ENCODE peak calls at places on chromosomes 5 and 9, in six cellular contexts. L is hepatocyte; E is choroid plexus epithelial cell; P is stimulated activated CD4-positive, alpha-beta T cell treated with anti-CD3 and anti-CD28 coated beads, Interleukin-4, amount 100 ng/mL, for 48 hours; R is AG20443; Z is CD4-positive, alpha-beta T cell. N is an unnamed sample.

GRCh38 chr5:77924081-77924480 is 147.9 kb upstream of the TBCA start:
- DNase-seq in L (no peak), E (no peak), P (no peak), R (no peak), Z (no peak), N (no peak)

GRCh38 chr5:177538876-177539275 is 15.5 kb downstream of the FAM193B start:
- DNase-seq in L (no peak), E (no peak), P (no peak), R (no peak), Z (no peak), N (no peak)

GRCh38 chr5:168314735-168315411 is 23.4 kb downstream of the WWC1 start:
- DNase-seq in L (peak; percentile 91), E (peak; percentile 67), P (no peak), R (peak; percentile 85), Z (no peak), N (no peak)

GRCh38 chr9:8224381-8224791 is 424.8 kb upstream of the DMAC1 start:
- DNase-seq in L (no peak), E (no peak), P (no peak), R (no peak), Z (no peak), N (no peak)

GRCh38 chr9:89791754-89792153 is 186.9 kb downstream of the GADD45G start:
- DNase-seq in L (no peak), E (no peak), P (no peak), R (no peak), Z (no peak), N (no peak)

GRCh38 chr9:82893549-82893948 is 169.4 kb downstream of the RASEF start:
- DNase-seq in L (no peak), E (no peak), P (no peak), R (no peak), Z (no peak), N (no peak)

GRCh38 chr9:125436613-125437443 is 175.2 kb downstream of the GAPVD1 start:
- DNase-seq in L (no peak), E (no peak), P (no peak), R (no peak), Z (no peak), N (no peak)

GRCh38 chr5:4196744-4197646 is 601.4 kb downstream of the IRX1 start:
- DNase-seq in L (no peak), E (no peak), P (no peak), R (no peak), Z (no peak), N (no peak)

GRCh38 chr5:101278011-101278687 is 375.1 kb upstream of the ST8SIA4 start:
- DNase-seq in L (peak; percentile 12), E (peak; percentile 2), P (no peak), R (no peak), Z (no peak), N (no peak)

GRCh38 chr5:78549043-78549442 is 99.5 kb downstream of the LHFPL2 start:
- DNase-seq in L (no peak), E (peak; percentile 65), P (no peak), R (no peak), Z (no peak), N (no peak)

GRCh38 chr9:34047864-34048729 is 590 bp downstream of the UBAP2 start:
- DNase-seq in L (peak; percentile 68), E (peak; percentile 6), P (peak; percentile 56), R (peak; percentile 44), Z (peak; percentile 30), N (peak; percentile 45)

GRCh38 chr9:113558632-113559502 is 95.3 kb downstream of the RGS3 start:
- DNase-seq in L (peak; percentile 65), E (peak; percentile 74), P (no peak), R (peak; percentile 71), Z (no peak), N (no peak)

GRCh38 chr5:1195439-1195838 is 6.0 kb upstream of the SLC6A19 start:
- DNase-seq in L (no peak), E (no peak), P (no peak), R (no peak), Z (no peak), N (no peak)

GRCh38 chr5:93162201-93162654 is 418.8 kb downstream of the NR2F1-AS1 start:
- DNase-seq in L (no peak), E (peak; percentile 39), P (no peak), R (peak; percentile 12), Z (no peak), N (no peak)

GRCh38 chr5:143026380-143026779 is 256.2 kb downstream of the ARHGAP26 start:
- DNase-seq in L (no peak), E (no peak), P (no peak), R (no peak), Z (no peak), N (no peak)

GRCh38 chr9:37283730-37284235 is 138.7 kb upstream of the GRHPR start:
- DNase-seq in L (no peak), E (peak; percentile 28), P (no peak), R (peak; percentile 22), Z (no peak), N (no peak)

GRCh38 chr5:77630246-77631165 is 8.0 kb downstream of the OTP start:
- DNase-seq in L (peak; percentile 68), E (no peak), P (peak; percentile 44), R (peak; percentile 73), Z (no peak), N (no peak)

N was measured in activated T-helper 9 cell treated with anti-CD3 and anti-CD28 coated beads, Interleukin-2, amount 50 U/mL, for 16 hours.